ENCODE peak calls at places on chromosome 19, in ten cellular contexts. One of them, this sample, is unnamed. For H3K9me3, the result is how much of the 10 kb centered on the place peaks cover.

GRCh38 chr19:45364696-45365095 is 5.7 kb downstream of the ERCC2 start:
- DNase-seq in aorta: no peak
- DNase-seq in right atrium auricular region: no peak
- DNase-seq in CD4-positive, alpha-beta T cell: no peak
- DNase-seq in AG04450: no peak
- DNase-seq in thyroid gland: no peak
- DNase-seq in left lung: no peak
- DNase-seq in ascending aorta: no peak
- DNase-seq in left ventricle myocardium inferior: no peak
- DNase-seq in PC-9: no peak
- DNase-seq in this sample: no peak

GRCh38 chr19:13526552-13526951 is 20.3 kb upstream of the CACNA1A start:
- DNase-seq in thyroid gland: no peak
- DNase-seq in left lung: no peak
- DNase-seq in left ventricle myocardium inferior: no peak
- DNase-seq in AG04450: no peak
- DNase-seq in PC-9: no peak
- DNase-seq in ascending aorta: no peak
- DNase-seq in right atrium auricular region: no peak
- DNase-seq in CD4-positive, alpha-beta T cell: no peak
- DNase-seq in aorta: no peak
- DNase-seq in this sample: no peak

GRCh38 chr19:13972368-13973155 is 20.3 kb downstream of the DCAF15 start:
- DNase-seq in PC-9: no peak
- DNase-seq in CD4-positive, alpha-beta T cell: no peak
- DNase-seq in left lung: no peak
- DNase-seq in left ventricle myocardium inferior: no peak
- DNase-seq in thyroid gland: no peak
- DNase-seq in right atrium auricular region: no peak
- DNase-seq in aorta: no peak
- DNase-seq in AG04450: no peak
- DNase-seq in ascending aorta: no peak
- DNase-seq in this sample: no peak

GRCh38 chr19:13103961-13104847 is 1.5 kb upstream of the LYL1 start:
- DNase-seq in left ventricle myocardium inferior: peak
- DNase-seq in left lung: no peak
- DNase-seq in ascending aorta: peak
- DNase-seq in PC-9: no peak
- DNase-seq in right atrium auricular region: peak
- DNase-seq in aorta: peak
- DNase-seq in CD4-positive, alpha-beta T cell: peak
- DNase-seq in AG04450: no peak
- DNase-seq in thyroid gland: peak
- DNase-seq in this sample: peak

GRCh38 chr19:13637664-13638063 is 126.7 kb upstream of the MRI1 start:
- DNase-seq in AG04450: no peak
- DNase-seq in ascending aorta: no peak
- DNase-seq in aorta: no peak
- DNase-seq in left lung: no peak
- DNase-seq in left ventricle myocardium inferior: no peak
- DNase-seq in PC-9: no peak
- DNase-seq in CD4-positive, alpha-beta T cell: no peak
- DNase-seq in thyroid gland: no peak
- DNase-seq in right atrium auricular region: no peak
- DNase-seq in this sample: no peak

GRCh38 chr19:47587295-47587694 is 14.3 kb upstream of the ZNF541 start:
- DNase-seq in thyroid gland: no peak
- DNase-seq in ascending aorta: no peak
- DNase-seq in CD4-positive, alpha-beta T cell: no peak
- DNase-seq in AG04450: no peak
- DNase-seq in right atrium auricular region: no peak
- DNase-seq in left ventricle myocardium inferior: no peak
- DNase-seq in left lung: no peak
- DNase-seq in aorta: no peak
- DNase-seq in PC-9: peak
- DNase-seq in this sample: no peak

GRCh38 chr19:13152854-13153626 is 2.8 kb downstream of the IER2 start:
- DNase-seq in PC-9: peak
- DNase-seq in left lung: peak
- DNase-seq in thyroid gland: peak
- DNase-seq in ascending aorta: peak
- DNase-seq in CD4-positive, alpha-beta T cell: peak
- DNase-seq in left ventricle myocardium inferior: peak
- DNase-seq in aorta: peak
- DNase-seq in AG04450: peak
- DNase-seq in right atrium auricular region: peak
- DNase-seq in this sample: peak

GRCh38 chr19:18204394-18205179 is 745 bp upstream of the RAB3A start:
- DNase-seq in aorta: peak
- DNase-seq in right atrium auricular region: no peak
- DNase-seq in CD4-positive, alpha-beta T cell: peak
- DNase-seq in left lung: peak
- DNase-seq in PC-9: no peak
- DNase-seq in thyroid gland: no peak
- DNase-seq in left ventricle myocardium inferior: no peak
- DNase-seq in AG04450: no peak
- DNase-seq in ascending aorta: peak
- DNase-seq in this sample: no peak

GRCh38 chr19:827710-828321 is at the start of gene AZU1:
- DNase-seq in left ventricle myocardium inferior: no peak
- DNase-seq in AG04450: no peak
- DNase-seq in PC-9: no peak
- DNase-seq in aorta: no peak
- DNase-seq in left lung: no peak
- DNase-seq in right atrium auricular region: no peak
- DNase-seq in thyroid gland: no peak
- DNase-seq in CD4-positive, alpha-beta T cell: no peak
- DNase-seq in ascending aorta: no peak
- DNase-seq in this sample: peak

GRCh38 chr19:54164369-54165068 is 5.0 kb upstream of the LENG1 start:
- DNase-seq in left ventricle myocardium inferior: no peak
- DNase-seq in thyroid gland: peak
- DNase-seq in left lung: peak
- DNase-seq in right atrium auricular region: peak
- DNase-seq in AG04450: no peak
- DNase-seq in CD4-positive, alpha-beta T cell: no peak
- DNase-seq in PC-9: peak
- DNase-seq in ascending aorta: peak
- DNase-seq in aorta: peak
- DNase-seq in this sample: peak

GRCh38 chr19:18278521-18279265 is 2.7 kb downstream of the JUND start:
- DNase-seq in right atrium auricular region: no peak
- DNase-seq in PC-9: peak
- DNase-seq in thyroid gland: no peak
- DNase-seq in aorta: no peak
- DNase-seq in CD4-positive, alpha-beta T cell: peak
- DNase-seq in AG04450: no peak
- DNase-seq in ascending aorta: no peak
- DNase-seq in left ventricle myocardium inferior: no peak
- DNase-seq in left lung: no peak
- DNase-seq in this sample: no peak

GRCh38 chr19:46350029-46350757 is 3.3 kb downstream of the PPP5C start:
- DNase-seq in AG04450: no peak
- DNase-seq in thyroid gland: peak
- DNase-seq in left lung: no peak
- DNase-seq in right atrium auricular region: no peak
- DNase-seq in PC-9: no peak
- DNase-seq in CD4-positive, alpha-beta T cell: no peak
- DNase-seq in left ventricle myocardium inferior: no peak
- DNase-seq in ascending aorta: no peak
- DNase-seq in aorta: peak
- DNase-seq in this sample: no peak

GRCh38 chr19:55437410-55437809 is 5.7 kb downstream of the SHISA7 start:
- DNase-seq in right atrium auricular region: no peak
- DNase-seq in left lung: peak
- DNase-seq in AG04450: no peak
- DNase-seq in left ventricle myocardium inferior: peak
- DNase-seq in PC-9: peak
- DNase-seq in aorta: no peak
- DNase-seq in ascending aorta: no peak
- DNase-seq in thyroid gland: peak
- DNase-seq in CD4-positive, alpha-beta T cell: no peak
- DNase-seq in this sample: peak

GRCh38 chr19:36093146-36093662 is 17.7 kb upstream of the OVOL3 start:
- DNase-seq in right atrium auricular region: no peak
- DNase-seq in aorta: no peak
- DNase-seq in ascending aorta: no peak
- DNase-seq in PC-9: no peak
- DNase-seq in left ventricle myocardium inferior: no peak
- DNase-seq in thyroid gland: no peak
- DNase-seq in AG04450: no peak
- DNase-seq in CD4-positive, alpha-beta T cell: no peak
- DNase-seq in left lung: no peak
- DNase-seq in this sample: no peak

GRCh38 chr19:52258426-52258825 is 11.0 kb upstream of the ZNF766 start:
- DNase-seq in aorta: no peak
- DNase-seq in PC-9: no peak
- DNase-seq in ascending aorta: no peak
- DNase-seq in CD4-positive, alpha-beta T cell: no peak
- DNase-seq in right atrium auricular region: no peak
- DNase-seq in thyroid gland: no peak
- DNase-seq in left ventricle myocardium inferior: no peak
- DNase-seq in left lung: no peak
- DNase-seq in AG04450: no peak
- DNase-seq in this sample: no peak

GRCh38 chr19:45629704-45630103 is 9.5 kb downstream of the EML2 start:
- DNase-seq in thyroid gland: no peak
- DNase-seq in CD4-positive, alpha-beta T cell: no peak
- DNase-seq in left ventricle myocardium inferior: no peak
- DNase-seq in left lung: no peak
- DNase-seq in aorta: no peak
- DNase-seq in PC-9: no peak
- DNase-seq in AG04450: no peak
- DNase-seq in ascending aorta: no peak
- DNase-seq in right atrium auricular region: no peak
- DNase-seq in this sample: no peak

GRCh38 chr19:28377077-28377476 is 835.9 kb downstream of the UQCRFS1 start:
- DNase-seq in left ventricle myocardium inferior: no peak
- DNase-seq in aorta: no peak
- DNase-seq in AG04450: no peak
- DNase-seq in right atrium auricular region: no peak
- DNase-seq in thyroid gland: no peak
- DNase-seq in CD4-positive, alpha-beta T cell: no peak
- DNase-seq in left lung: no peak
- DNase-seq in ascending aorta: no peak
- DNase-seq in PC-9: no peak
- DNase-seq in this sample: no peak

GRCh38 chr19:58558066-58558622 is at the start of gene UBE2M:
- DNase-seq in left ventricle myocardium inferior: peak
- DNase-seq in thyroid gland: peak
- DNase-seq in ascending aorta: peak
- DNase-seq in right atrium auricular region: peak
- DNase-seq in AG04450: no peak
- DNase-seq in left lung: peak
- DNase-seq in aorta: peak
- DNase-seq in PC-9: no peak
- DNase-seq in CD4-positive, alpha-beta T cell: peak
- DNase-seq in this sample: peak

GRCh38 chr19:35022460-35022859 is 7.8 kb upstream of the SCN1B start:
- DNase-seq in ascending aorta: no peak
- DNase-seq in right atrium auricular region: no peak
- DNase-seq in CD4-positive, alpha-beta T cell: no peak
- DNase-seq in thyroid gland: no peak
- DNase-seq in aorta: no peak
- DNase-seq in left lung: no peak
- DNase-seq in left ventricle myocardium inferior: no peak
- DNase-seq in PC-9: no peak
- DNase-seq in AG04450: no peak
- DNase-seq in this sample: no peak
- H3K27ac ChIP-seq in ascending aorta: no peak
- H3K27ac ChIP-seq in right atrium auricular region: no peak
- H3K27ac ChIP-seq in CD4-positive, alpha-beta T cell: no peak
- H3K27ac ChIP-seq in thyroid gland: no peak
- H3K27ac ChIP-seq in aorta: no peak
- H3K27ac ChIP-seq in left lung: no peak
- H3K27ac ChIP-seq in left ventricle myocardium inferior: peak
- H3K27ac ChIP-seq in PC-9: no peak
- H3K27ac ChIP-seq in AG04450: no peak
- H3K27ac ChIP-seq in this sample: no peak

GRCh38 chr19:57111329-57111644 is 8.5 kb upstream of the USP29 start:
- DNase-seq in AG04450: no peak
- DNase-seq in ascending aorta: no peak
- DNase-seq in right atrium auricular region: no peak
- DNase-seq in aorta: no peak
- DNase-seq in CD4-positive, alpha-beta T cell: no peak
- DNase-seq in PC-9: no peak
- DNase-seq in left ventricle myocardium inferior: no peak
- DNase-seq in left lung: no peak
- DNase-seq in thyroid gland: no peak
- DNase-seq in this sample: no peak
- H3K9me3 ChIP-seq in AG04450: under half
- H3K9me3 ChIP-seq in ascending aorta: under half
- H3K9me3 ChIP-seq in right atrium auricular region: under half
- H3K9me3 ChIP-seq in aorta: under half
- H3K9me3 ChIP-seq in CD4-positive, alpha-beta T cell: under half
- H3K9me3 ChIP-seq in PC-9: under half
- H3K9me3 ChIP-seq in left ventricle myocardium inferior: half or more
- H3K9me3 ChIP-seq in left lung: under half
- H3K9me3 ChIP-seq in thyroid gland: under half
- H3K9me3 ChIP-seq in this sample: under half

GRCh38 chr19:41868989-41869300 is 8.1 kb upstream of the CD79A start:
- DNase-seq in left ventricle myocardium inferior: no peak
- DNase-seq in PC-9: no peak
- DNase-seq in left lung: no peak
- DNase-seq in aorta: no peak
- DNase-seq in right atrium auricular region: no peak
- DNase-seq in thyroid gland: no peak
- DNase-seq in CD4-positive, alpha-beta T cell: no peak
- DNase-seq in ascending aorta: no peak
- DNase-seq in AG04450: no peak
- DNase-seq in this sample: no peak
- H3K27ac ChIP-seq in left ventricle myocardium inferior: no peak
- H3K27ac ChIP-seq in PC-9: peak
- H3K27ac ChIP-seq in left lung: peak
- H3K27ac ChIP-seq in aorta: no peak
- H3K27ac ChIP-seq in right atrium auricular region: no peak
- H3K27ac ChIP-seq in thyroid gland: no peak
- H3K27ac ChIP-seq in CD4-positive, alpha-beta T cell: peak
- H3K27ac ChIP-seq in ascending aorta: no peak
- H3K27ac ChIP-seq in AG04450: peak
- H3K27ac ChIP-seq in this sample: peak

DNA sequence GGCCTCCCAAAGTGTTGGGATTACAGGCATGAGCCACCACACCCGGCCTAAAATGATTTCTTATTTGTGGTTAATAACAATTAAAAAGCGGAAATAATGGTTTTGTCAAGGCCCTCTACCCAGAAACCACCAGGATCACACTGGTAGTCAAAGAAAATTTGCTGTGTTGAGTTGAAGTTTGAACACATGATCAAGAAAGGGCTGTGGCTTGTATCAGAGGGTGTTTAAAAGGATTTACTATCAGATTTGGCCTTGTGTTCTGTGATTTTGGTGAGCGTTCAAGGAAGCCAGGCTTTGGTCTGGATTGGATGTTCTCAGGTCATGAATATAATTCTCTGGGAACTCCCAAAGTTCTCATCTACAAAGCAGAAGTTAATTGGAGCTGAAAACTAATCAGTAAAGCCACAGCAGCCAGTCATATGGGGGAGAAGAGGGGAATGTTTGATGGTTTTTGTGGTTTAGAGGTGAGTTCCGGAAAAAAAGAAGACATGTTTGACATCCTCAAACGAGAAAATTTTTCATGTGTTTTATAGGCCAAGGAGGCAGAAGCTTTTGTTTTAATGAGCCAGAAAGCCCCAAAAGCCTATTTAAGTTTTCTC is 10.6 kb upstream of the ZNF556 start:
- DNase-seq in right atrium auricular region: no peak
- DNase-seq in left lung: no peak
- DNase-seq in AG04450: no peak
- DNase-seq in thyroid gland: no peak
- DNase-seq in aorta: no peak
- DNase-seq in CD4-positive, alpha-beta T cell: no peak
- DNase-seq in left ventricle myocardium inferior: no peak
- DNase-seq in PC-9: no peak
- DNase-seq in ascending aorta: no peak
- DNase-seq in this sample: no peak
- H3K9me3 ChIP-seq in right atrium auricular region: half or more
- H3K9me3 ChIP-seq in left lung: under half
- H3K9me3 ChIP-seq in AG04450: half or more
- H3K9me3 ChIP-seq in thyroid gland: under half
- H3K9me3 ChIP-seq in aorta: under half
- H3K9me3 ChIP-seq in CD4-positive, alpha-beta T cell: under half
- H3K9me3 ChIP-seq in left ventricle myocardium inferior: half or more
- H3K9me3 ChIP-seq in PC-9: under half
- H3K9me3 ChIP-seq in ascending aorta: half or more
- H3K9me3 ChIP-seq in this sample: under half

This sample was measured in upper lobe of right lung.